ENCODE peak calls at places on chromosome 16, in seven cellular contexts. T, W, X, I, Z, G and E are unnamed samples.

GRCh38 chr16:72947379-72948237 is 100.3 kb downstream of the ZFHX3 start:
- DNase-seq in T (no peak), W (peak), X (no peak), I (no peak), Z (no peak), G (no peak), E (no peak)

GRCh38 chr16:15513169-15513568 is 78.8 kb downstream of the BMERB1 start:
- DNase-seq in T (no peak), W (no peak), X (no peak), I (no peak), Z (no peak), G (no peak), E (no peak)

GRCh38 chr16:83652898-83653297 is 154.9 kb upstream of the HSBP1 start:
- DNase-seq in T (no peak), W (no peak), X (no peak), I (no peak), Z (no peak), G (peak), E (no peak)

GRCh38 chr16:46620265-46621005 is 744 bp downstream of the SHCBP1 start:
- DNase-seq in T (no peak), W (no peak), X (no peak), I (no peak), Z (no peak), G (no peak), E (no peak)

GRCh38 chr16:31042866-31043265 is 9.5 kb downstream of the STX4 start:
- DNase-seq in T (no peak), W (no peak), X (no peak), I (no peak), Z (no peak), G (no peak), E (no peak)

GRCh38 chr16:4651842-4652241 is 27.2 kb downstream of the MGRN1 start:
- DNase-seq in T (no peak), W (no peak), X (no peak), I (no peak), Z (no peak), G (no peak), E (no peak)

GRCh38 chr16:86343111-86343642 is 167.2 kb upstream of the FOXF1 start:
- DNase-seq in T (no peak), W (peak), X (no peak), I (no peak), Z (no peak), G (peak), E (no peak)

GRCh38 chr16:31427441-31428276 is 501 bp downstream of the COX6A2 start:
- DNase-seq in T (peak), W (peak), X (peak), I (peak), Z (peak), G (no peak), E (peak)

GRCh38 chr16:50246299-50247122 is 19.8 kb upstream of the ADCY7 start:
- DNase-seq in T (no peak), W (no peak), X (no peak), I (peak), Z (no peak), G (no peak), E (no peak)

GRCh38 chr16:56278196-56278855 is 87.0 kb downstream of the GNAO1 start:
- DNase-seq in T (no peak), W (no peak), X (no peak), I (no peak), Z (no peak), G (no peak), E (no peak)

GRCh38 chr16:48632137-48632774 is 22.3 kb upstream of the N4BP1 start:
- DNase-seq in T (no peak), W (no peak), X (no peak), I (no peak), Z (no peak), G (no peak), E (no peak)

GRCh38 chr16:18958621-18959578 is 24.8 kb upstream of the TMC7 start:
- DNase-seq in T (no peak), W (no peak), X (no peak), I (no peak), Z (no peak), G (no peak), E (no peak)

GRCh38 chr16:88703486-88704309 is 2.5 kb downstream of the RNF166 start:
- DNase-seq in T (peak), W (no peak), X (peak), I (no peak), Z (peak), G (no peak), E (peak)

GRCh38 chr16:1777375-1778199 is 4.7 kb upstream of the MRPS34 start:
- DNase-seq in T (no peak), W (no peak), X (no peak), I (no peak), Z (no peak), G (no peak), E (no peak)

GRCh38 chr16:58109330-58109729 is 19.9 kb downstream of the CFAP20 start:
- DNase-seq in T (no peak), W (no peak), X (no peak), I (no peak), Z (no peak), G (no peak), E (no peak)

GRCh38 chr16:85377388-85378144 is 235.6 kb upstream of the GSE1 start:
- DNase-seq in T (no peak), W (no peak), X (no peak), I (no peak), Z (no peak), G (no peak), E (no peak)

GRCh38 chr16:6148361-6148760 is 1050.8 kb upstream of the EEF2KMT start:
- DNase-seq in T (no peak), W (no peak), X (no peak), I (no peak), Z (no peak), G (no peak), E (no peak)

GRCh38 chr16:15031179-15031578 is 24.7 kb downstream of the NTAN1 start:
- DNase-seq in T (no peak), W (no peak), X (no peak), I (no peak), Z (no peak), G (no peak), E (no peak)

GRCh38 chr16:27625050-27625697 is 75.2 kb downstream of the KATNIP start:
- DNase-seq in T (no peak), W (peak), X (no peak), I (no peak), Z (no peak), G (no peak), E (no peak)